ENCODE peak calls at places on chromosomes 13 and 19, in five cellular contexts. One of them, this sample, is unnamed.

GRCh38 chr13:85828094-85828684 is 29.0 kb upstream of the SLITRK6 start:
- DNase-seq in A549: peak; percentile 15
- DNase-seq in HCT116: peak; percentile 13
- DNase-seq in K562: peak; percentile 2
- DNase-seq in GM12878: no peak
- DNase-seq in this sample: no peak

GRCh38 chr13:33018886-33019285 is 2.7 kb downstream of the KL start:
- DNase-seq in HCT116: no peak
- DNase-seq in GM12878: no peak
- DNase-seq in K562: no peak
- DNase-seq in A549: no peak
- DNase-seq in this sample: no peak

GRCh38 chr19:294819-295686 is 3.9 kb upstream of the PLPP2 start:
- DNase-seq in GM12878: no peak
- DNase-seq in K562: peak; percentile 77
- DNase-seq in A549: peak; percentile 29
- DNase-seq in HCT116: no peak
- DNase-seq in this sample: no peak

GRCh38 chr13:25886438-25887214 is 165.2 kb downstream of the SHISA2 start:
- DNase-seq in A549: no peak
- DNase-seq in K562: no peak
- DNase-seq in GM12878: no peak
- DNase-seq in HCT116: no peak
- DNase-seq in this sample: no peak

GRCh38 chr13:97306106-97306505 is 84.0 kb downstream of the MBNL2 start:
- DNase-seq in GM12878: no peak
- DNase-seq in A549: no peak
- DNase-seq in HCT116: no peak
- DNase-seq in K562: no peak
- DNase-seq in this sample: no peak

GRCh38 chr19:55229145-55229788 is 704 bp upstream of the TMEM86B start:
- DNase-seq in A549: no peak
- DNase-seq in K562: no peak
- DNase-seq in HCT116: no peak
- DNase-seq in GM12878: no peak
- DNase-seq in this sample: no peak

GRCh38 chr13:34435338-34435737 is 506.7 kb upstream of the NBEA start:
- DNase-seq in GM12878: no peak
- DNase-seq in A549: peak; percentile 38
- DNase-seq in HCT116: peak; percentile 21
- DNase-seq in K562: no peak
- DNase-seq in this sample: no peak

GRCh38 chr19:57443121-57443696 is 8.1 kb downstream of the ZNF749 start:
- DNase-seq in K562: no peak
- DNase-seq in GM12878: no peak
- DNase-seq in HCT116: no peak
- DNase-seq in A549: peak; percentile 30
- DNase-seq in this sample: no peak

GRCh38 chr13:80055804-80056203 is 285.1 kb downstream of the SPRY2 start:
- DNase-seq in K562: no peak
- DNase-seq in HCT116: no peak
- DNase-seq in A549: no peak
- DNase-seq in GM12878: no peak
- DNase-seq in this sample: no peak

GRCh38 chr19:39588066-39588465 is 14.3 kb upstream of the LGALS13 start:
- DNase-seq in HCT116: no peak
- DNase-seq in GM12878: no peak
- DNase-seq in A549: no peak
- DNase-seq in K562: no peak
- DNase-seq in this sample: no peak

GRCh38 chr13:99299545-99300341 is 7.5 kb downstream of the GPR183 start:
- DNase-seq in HCT116: no peak
- DNase-seq in GM12878: no peak
- DNase-seq in A549: no peak
- DNase-seq in K562: no peak
- DNase-seq in this sample: peak; percentile 56

GRCh38 chr13:21478881-21479808 is 20.0 kb upstream of the ZDHHC20 start:
- DNase-seq in HCT116: peak; percentile 72
- DNase-seq in GM12878: no peak
- DNase-seq in A549: peak; percentile 71
- DNase-seq in K562: peak; percentile 17
- DNase-seq in this sample: peak; percentile 63

GRCh38 chr13:31072041-31072440 is 89.7 kb downstream of the HSPH1 start:
- DNase-seq in K562: no peak
- DNase-seq in GM12878: no peak
- DNase-seq in A549: no peak
- DNase-seq in HCT116: no peak
- DNase-seq in this sample: no peak

GRCh38 chr19:23461120-23461519 is 65.8 kb upstream of the ZNF91 start:
- DNase-seq in GM12878: no peak
- DNase-seq in A549: no peak
- DNase-seq in HCT116: no peak
- DNase-seq in K562: no peak
- DNase-seq in this sample: no peak

GRCh38 chr19:50042363-50043024 is 16.7 kb downstream of the ZNF473 start:
- DNase-seq in GM12878: no peak
- DNase-seq in K562: no peak
- DNase-seq in A549: no peak
- DNase-seq in HCT116: no peak
- DNase-seq in this sample: no peak

GRCh38 chr19:8001995-8002849 is 3.2 kb downstream of the ELAVL1 start:
- DNase-seq in HCT116: peak; percentile 55
- DNase-seq in K562: peak; percentile 86
- DNase-seq in A549: peak; percentile 71
- DNase-seq in GM12878: peak; percentile 44
- DNase-seq in this sample: peak; percentile 90

GRCh38 chr19:3687774-3688706 is 12.2 kb downstream of the PIP5K1C start:
- DNase-seq in K562: no peak
- DNase-seq in A549: no peak
- DNase-seq in HCT116: no peak
- DNase-seq in GM12878: no peak
- DNase-seq in this sample: no peak

GRCh38 chr19:3178973-3179738 is 587 bp downstream of the S1PR4 start:
- DNase-seq in HCT116: no peak
- DNase-seq in GM12878: no peak
- DNase-seq in K562: no peak
- DNase-seq in A549: no peak
- DNase-seq in this sample: peak; percentile 53

GRCh38 chr19:16969127-16969526 is 57.5 kb downstream of the CPAMD8 start:
- DNase-seq in K562: peak; percentile 37
- DNase-seq in GM12878: no peak
- DNase-seq in A549: peak; percentile 23
- DNase-seq in HCT116: no peak
- DNase-seq in this sample: peak; percentile 26

GRCh38 chr13:93244918-93245280 is 18.3 kb downstream of the GPC6 start:
- DNase-seq in A549: no peak
- DNase-seq in GM12878: no peak
- DNase-seq in HCT116: no peak
- DNase-seq in K562: no peak
- DNase-seq in this sample: no peak

GRCh38 chr19:17948967-17949930 is 16.4 kb downstream of the CCDC124 start:
- DNase-seq in HCT116: no peak
- DNase-seq in K562: no peak
- DNase-seq in GM12878: no peak
- DNase-seq in A549: no peak
- DNase-seq in this sample: no peak

DNA sequence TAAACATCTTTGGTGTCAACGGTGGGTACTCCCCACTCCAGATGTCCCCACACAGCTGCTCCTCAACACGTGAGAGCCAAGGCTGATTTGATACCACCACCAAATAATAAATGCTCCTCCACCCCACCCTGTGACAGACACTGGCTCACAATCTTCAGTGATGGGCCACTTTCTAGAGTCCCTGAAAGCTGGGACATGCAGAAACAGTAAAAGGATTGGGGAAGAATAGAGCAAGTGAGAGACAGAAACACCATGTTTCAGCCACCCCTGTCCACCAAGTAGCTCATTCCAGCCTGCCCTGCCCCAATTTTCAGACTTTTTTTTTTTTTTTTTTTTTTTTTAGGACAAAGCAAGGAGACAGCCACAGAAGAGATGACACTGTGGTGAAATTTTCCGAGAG is 1.6 kb downstream of the SLC46A3 start:
- DNase-seq in HCT116: no peak
- DNase-seq in K562: no peak
- DNase-seq in GM12878: no peak
- DNase-seq in A549: no peak
- DNase-seq in this sample: no peak
- H3K4me3 ChIP-seq in HCT116: no peak overlapping the region
- H3K4me3 ChIP-seq in K562: no peak overlapping the region
- H3K4me3 ChIP-seq in GM12878: no peak overlapping the region
- H3K4me3 ChIP-seq in A549: no peak overlapping the region
- H3K4me3 ChIP-seq in this sample: no peak overlapping the region

DNA sequence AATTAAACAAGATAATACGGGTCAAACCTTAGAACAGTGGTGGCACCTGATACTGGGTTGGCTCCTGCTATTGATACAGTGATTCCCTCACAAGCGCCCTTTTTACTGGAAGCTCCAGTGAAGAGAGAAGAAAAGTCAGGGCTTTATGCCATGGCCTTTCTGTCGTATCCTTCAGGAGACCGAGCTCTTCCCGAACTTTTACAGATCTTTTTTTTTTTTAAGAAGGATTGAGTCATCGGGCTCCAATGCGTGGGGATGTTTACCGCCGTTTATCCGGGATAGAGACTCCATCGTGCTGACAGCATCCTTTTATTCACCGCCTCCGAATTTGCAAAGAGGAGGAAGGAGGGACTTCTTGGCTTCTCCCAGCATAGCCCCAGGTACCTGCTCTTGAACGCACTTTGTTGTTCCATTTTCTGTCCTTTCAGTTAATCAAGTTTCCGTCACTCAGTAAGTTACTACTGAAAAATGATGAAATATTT is 574 bp downstream of the ZNF227 start:
- DNase-seq in A549: peak; percentile 40
- DNase-seq in GM12878: no peak
- DNase-seq in HCT116: no peak
- DNase-seq in K562: peak; percentile 21
- DNase-seq in this sample: no peak
- TF ChIP-seq REST in A549: no peak
- TF ChIP-seq REST in GM12878: no peak
- TF ChIP-seq REST in HCT116: no peak
- TF ChIP-seq REST in K562: no peak
- TF ChIP-seq REST in this sample: no peak

GRCh38 chr13:113493315-113493951 is 2.9 kb upstream of the DCUN1D2 start:
- DNase-seq in HCT116: peak; percentile 85
- DNase-seq in K562: peak; percentile 34
- DNase-seq in GM12878: peak; percentile 16
- DNase-seq in A549: peak; percentile 87
- DNase-seq in this sample: peak; percentile 46

GRCh38 chr13:113491418-113491883 is 940 bp upstream of the DCUN1D2 start:
- DNase-seq in K562: peak; percentile 61
- DNase-seq in A549: peak; percentile 20
- DNase-seq in HCT116: no peak
- DNase-seq in GM12878: no peak
- DNase-seq in this sample: no peak

GRCh38 chr13:113490496-113491417 is at the start of gene DCUN1D2:
- DNase-seq in GM12878: peak; percentile 55
- DNase-seq in HCT116: peak; percentile 85
- DNase-seq in A549: peak; percentile 90
- DNase-seq in K562: peak; percentile 91
- DNase-seq in this sample: peak; percentile 78

GRCh38 chr13:113489549-113490495 is 689 bp downstream of the DCUN1D2 start:
- DNase-seq in HCT116: no peak
- DNase-seq in A549: no peak
- DNase-seq in GM12878: no peak
- DNase-seq in K562: peak; percentile 33
- DNase-seq in this sample: no peak

GRCh38 chr13:113491982-113492381 is 1.5 kb upstream of the DCUN1D2 start:
- DNase-seq in HCT116: no peak
- DNase-seq in A549: no peak
- DNase-seq in K562: no peak
- DNase-seq in GM12878: no peak
- DNase-seq in this sample: no peak
- H3K4me3 ChIP-seq in HCT116: peak overlapping the region; percentile 87
- H3K4me3 ChIP-seq in A549: peak overlapping the region; percentile 89
- H3K4me3 ChIP-seq in K562: peak overlapping the region; percentile 89
- H3K4me3 ChIP-seq in GM12878: peak overlapping the region; percentile 68
- H3K4me3 ChIP-seq in this sample: peak overlapping the region; percentile 91

GRCh38 chr19:40721140-40721486 is 4.2 kb downstream of the ITPKC start:
- DNase-seq in A549: no peak
- DNase-seq in GM12878: no peak
- DNase-seq in HCT116: no peak
- DNase-seq in K562: no peak
- DNase-seq in this sample: no peak

GRCh38 chr19:40724315-40724714 is 7.4 kb downstream of the ITPKC start:
- DNase-seq in A549: no peak
- DNase-seq in GM12878: no peak
- DNase-seq in K562: no peak
- DNase-seq in HCT116: no peak
- DNase-seq in this sample: no peak

GRCh38 chr19:40723661-40724254 is 6.8 kb downstream of the ITPKC start:
- DNase-seq in GM12878: no peak
- DNase-seq in A549: no peak
- DNase-seq in HCT116: no peak
- DNase-seq in K562: no peak
- DNase-seq in this sample: no peak

GRCh38 chr19:40719414-40719894 is 2.5 kb downstream of the ITPKC start:
- DNase-seq in K562: no peak
- DNase-seq in A549: no peak
- DNase-seq in HCT116: no peak
- DNase-seq in GM12878: peak; percentile 15
- DNase-seq in this sample: no peak

DNA sequence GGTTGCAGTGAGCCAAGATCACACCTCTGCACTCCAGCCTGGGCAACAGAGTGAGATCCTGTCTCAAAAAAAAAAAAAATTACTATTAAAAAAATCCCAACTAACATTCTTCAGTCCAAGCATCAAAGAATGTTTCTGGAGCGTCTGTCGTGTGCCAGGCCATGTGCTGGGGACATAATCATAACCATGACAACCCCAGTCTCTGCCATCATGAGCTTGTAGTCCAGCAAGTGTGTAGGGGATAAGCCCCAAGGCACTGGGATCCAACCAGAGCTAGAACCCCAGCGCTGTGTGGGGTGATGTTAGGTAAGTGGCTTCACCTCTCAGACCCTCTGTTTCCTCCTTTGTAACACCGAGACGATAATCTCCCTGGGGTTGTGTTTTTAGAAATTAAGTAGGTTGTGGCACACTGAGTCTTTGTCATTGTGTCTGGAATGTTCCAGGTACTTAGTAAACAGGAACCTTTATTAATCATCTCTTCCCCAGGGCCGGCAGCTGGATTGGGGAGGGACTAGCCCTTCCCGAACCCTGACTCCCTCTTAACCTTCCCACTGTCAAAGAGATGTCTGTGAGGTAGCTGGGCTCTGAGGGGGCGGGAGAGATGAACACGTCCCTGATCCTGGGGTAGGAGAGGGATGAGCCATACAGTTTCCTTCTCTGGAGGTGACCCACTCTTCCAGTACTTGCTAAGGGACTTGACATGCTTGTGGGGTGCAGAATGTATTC is 5.2 kb downstream of the ITPKC start:
- DNase-seq in GM12878: no peak
- DNase-seq in K562: no peak
- DNase-seq in HCT116: no peak
- DNase-seq in A549: no peak
- DNase-seq in this sample: no peak
- TF ChIP-seq REST in GM12878: no peak
- TF ChIP-seq REST in K562: no peak
- TF ChIP-seq REST in HCT116: no peak
- TF ChIP-seq REST in A549: no peak
- TF ChIP-seq REST in this sample: no peak

GRCh38 chr13:113785051-113786010 is 26.3 kb downstream of the TMEM255B start:
- DNase-seq in K562: no peak
- DNase-seq in A549: no peak
- DNase-seq in HCT116: peak; percentile 48
- DNase-seq in GM12878: no peak
- DNase-seq in this sample: no peak
- H3K4me3 ChIP-seq in K562: no peak overlapping the region
- H3K4me3 ChIP-seq in A549: no peak overlapping the region
- H3K4me3 ChIP-seq in HCT116: no peak overlapping the region
- H3K4me3 ChIP-seq in GM12878: no peak overlapping the region
- H3K4me3 ChIP-seq in this sample: no peak overlapping the region

This sample was measured in HL-60.